ENCODE peak calls at places on chromosome 10, in five cellular contexts. P is H1, B is IMR-90, Z is neuronal stem cell, R is mesendoderm. H is an unnamed sample.

GRCh38 chr10:36489928-36490279 is 635.5 kb upstream of the ANKRD30A start:
- DNase-seq in P (no peak), B (peak), Z (no peak), R (peak), H (no peak)

GRCh38 chr10:103776878-103777591 is 78.3 kb downstream of the SH3PXD2A start:
- DNase-seq in P (no peak), B (peak), Z (no peak), R (no peak), H (no peak)

GRCh38 chr10:97128851-97129186 is 56.9 kb downstream of the SLIT1 start:
- DNase-seq in P (no peak), B (no peak), Z (no peak), R (no peak), H (no peak)

GRCh38 chr10:70311698-70312097 is 27.9 kb upstream of the NPFFR1 start:
- DNase-seq in P (no peak), B (no peak), Z (no peak), R (no peak), H (no peak)

GRCh38 chr10:97925308-97925938 is 75.8 kb downstream of the GOLGA7B start:
- DNase-seq in P (no peak), B (no peak), Z (no peak), R (no peak), H (no peak)

GRCh38 chr10:12186324-12186723 is 9.4 kb downstream of the NUDT5 start:
- DNase-seq in P (no peak), B (no peak), Z (no peak), R (no peak), H (no peak)

GRCh38 chr10:63703113-63703670 is 182.0 kb downstream of the REEP3 start:
- DNase-seq in P (no peak), B (peak), Z (no peak), R (peak), H (no peak)

GRCh38 chr10:7397049-7397448 is 13.8 kb downstream of the SFMBT2 start:
- DNase-seq in P (no peak), B (peak), Z (no peak), R (peak), H (no peak)

GRCh38 chr10:79176949-79177602 is 108.3 kb downstream of the ZMIZ1 start:
- DNase-seq in P (no peak), B (peak), Z (no peak), R (no peak), H (no peak)

GRCh38 chr10:10462116-10462515 is 555.6 kb upstream of the CELF2 start:
- DNase-seq in P (no peak), B (no peak), Z (no peak), R (peak), H (no peak)

GRCh38 chr10:4067552-4068254 is 282.7 kb upstream of the KLF6 start:
- DNase-seq in P (no peak), B (no peak), Z (no peak), R (no peak), H (no peak)

GRCh38 chr10:29811751-29812427 is 177.1 kb upstream of the SVIL start:
- DNase-seq in P (no peak), B (peak), Z (no peak), R (no peak), H (no peak)

GRCh38 chr10:29618341-29619171 is 16.2 kb downstream of the SVIL start:
- DNase-seq in P (no peak), B (peak), Z (no peak), R (peak), H (peak)

GRCh38 chr10:96230527-96230926 is 40.8 kb downstream of the BLNK start:
- DNase-seq in P (no peak), B (no peak), Z (no peak), R (no peak), H (no peak)

GRCh38 chr10:42939237-42939636 is 137.6 kb upstream of the RET start:
- DNase-seq in P (no peak), B (no peak), Z (no peak), R (no peak), H (no peak)

GRCh38 chr10:24665001-24665400 is 58.7 kb downstream of the ARHGAP21 start:
- DNase-seq in P (no peak), B (no peak), Z (no peak), R (no peak), H (no peak)

GRCh38 chr10:80356563-80356999 is at the start of the genes DYDC1 and DYDC2:
- DNase-seq in P (peak), B (no peak), Z (peak), R (peak), H (peak)

GRCh38 chr10:100516847-100517246 is 2.8 kb downstream of the SEC31B start:
- DNase-seq in P (no peak), B (no peak), Z (no peak), R (peak), H (peak)

GRCh38 chr10:131312261-131312801 is 810 bp upstream of the TCERG1L start:
- DNase-seq in P (peak), B (no peak), Z (peak), R (peak), H (no peak)

GRCh38 chr10:2885956-2886296 is 181.4 kb upstream of the PFKP start:
- DNase-seq in P (no peak), B (no peak), Z (no peak), R (no peak), H (no peak)

GRCh38 chr10:122239578-122240257 is 31.4 kb upstream of the BTBD16 start:
- DNase-seq in P (no peak), B (peak), Z (no peak), R (peak), H (no peak)

GRCh38 chr10:107653832-107654287 is 489.4 kb upstream of the SORCS1 start:
- DNase-seq in P (no peak), B (peak), Z (no peak), R (no peak), H (no peak)

GRCh38 chr10:24618401-24618800 is 105.3 kb downstream of the ARHGAP21 start:
- DNase-seq in P (no peak), B (no peak), Z (no peak), R (peak), H (peak)

GRCh38 chr10:132722391-132722790 is 63.6 kb downstream of the NKX6-2 start:
- DNase-seq in P (no peak), B (no peak), Z (no peak), R (no peak), H (no peak)

GRCh38 chr10:18214692-18215563 is 74.7 kb downstream of the CACNB2 start:
- DNase-seq in P (no peak), B (peak), Z (peak), R (peak), H (peak)

GRCh38 chr10:99595236-99595635 is 25.0 kb downstream of the SLC25A28 start:
- DNase-seq in P (no peak), B (no peak), Z (no peak), R (no peak), H (no peak)

GRCh38 chr10:80486151-80486692 is 32.1 kb downstream of the TSPAN14 start:
- DNase-seq in P (no peak), B (no peak), Z (no peak), R (no peak), H (peak)

GRCh38 chr10:119516381-119517234 is 25.9 kb downstream of the RGS10 start:
- DNase-seq in P (no peak), B (no peak), Z (no peak), R (peak), H (peak)

GRCh38 chr10:125768217-125768616 is 7.4 kb downstream of the MMP21 start:
- DNase-seq in P (no peak), B (peak), Z (no peak), R (peak), H (no peak)

GRCh38 chr10:44939691-44940401 is 19.8 kb upstream of the RASSF4 start:
- DNase-seq in P (no peak), B (peak), Z (no peak), R (no peak), H (no peak)
- H3K4me2 ChIP-seq in P (no peak), B (no peak), Z (no peak), R (no peak), H (no peak)

DNA sequence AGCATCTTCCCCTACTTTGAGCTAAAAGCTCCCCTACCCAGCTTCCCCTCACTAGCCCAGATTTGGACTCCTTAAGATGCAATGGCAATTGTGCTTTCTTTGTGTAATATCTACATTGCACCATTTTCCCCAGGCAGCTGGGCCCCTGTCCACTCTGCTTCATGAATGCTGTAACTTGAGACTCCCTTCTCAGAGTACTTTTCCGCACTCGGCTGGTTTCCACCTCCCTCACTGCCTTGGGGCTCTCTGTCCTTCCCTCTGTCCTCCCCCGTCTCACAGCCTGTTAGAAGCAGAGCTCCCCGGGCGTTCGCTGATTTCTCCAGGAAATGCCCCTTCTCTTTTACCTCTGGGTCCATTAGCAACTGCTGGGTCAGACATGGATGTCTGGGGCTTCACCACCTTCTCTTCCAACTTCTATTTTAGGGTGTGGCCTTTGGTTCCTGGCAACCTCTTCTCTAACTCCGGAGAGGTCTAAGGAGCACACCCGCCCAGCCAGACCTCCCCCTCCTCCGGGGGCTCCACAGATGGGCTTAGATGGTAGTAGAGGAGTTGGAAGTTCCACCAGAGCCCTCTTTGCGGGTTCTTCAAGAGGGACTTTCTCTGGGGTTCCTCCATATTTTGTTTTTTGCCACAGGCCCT is 2.9 kb upstream of the TMEM72 start:
- DNase-seq in P (no peak), B (peak), Z (no peak), R (peak), H (no peak)
- H3K18ac ChIP-seq in P (peak), B (no peak), Z (peak), R (no peak), H (peak)

GRCh38 chr10:114388275-114388674 is 16.0 kb downstream of the AFAP1L2 start:
- DNase-seq in P (no peak), B (no peak), Z (no peak), R (no peak), H (no peak)
- H3K4me2 ChIP-seq in P (no peak), B (no peak), Z (no peak), R (no peak), H (no peak)

DNA sequence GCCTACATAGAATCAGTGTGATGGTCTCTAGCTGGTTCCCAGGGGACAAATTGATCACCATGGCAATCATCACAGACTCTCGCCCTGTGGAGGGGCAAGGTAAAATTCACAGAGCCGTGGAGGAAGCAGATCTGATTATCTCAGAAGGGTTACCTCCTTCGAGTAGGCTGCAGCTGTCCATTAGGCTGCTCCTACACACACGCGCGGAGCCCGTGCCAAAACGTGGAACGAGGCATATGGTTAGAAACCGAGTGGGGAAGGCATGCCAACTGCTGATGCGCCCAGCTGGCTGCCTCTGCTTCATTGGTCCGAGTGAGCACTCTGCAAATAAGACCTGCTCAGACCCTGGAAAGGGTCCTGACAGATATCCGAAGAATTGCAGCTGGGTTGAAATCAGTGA is 52.7 kb upstream of the PTER start:
- DNase-seq in P (no peak), B (no peak), Z (no peak), R (no peak), H (no peak)
- H3K18ac ChIP-seq in P (no peak), B (no peak), Z (no peak), R (no peak), H (no peak)

DNA sequence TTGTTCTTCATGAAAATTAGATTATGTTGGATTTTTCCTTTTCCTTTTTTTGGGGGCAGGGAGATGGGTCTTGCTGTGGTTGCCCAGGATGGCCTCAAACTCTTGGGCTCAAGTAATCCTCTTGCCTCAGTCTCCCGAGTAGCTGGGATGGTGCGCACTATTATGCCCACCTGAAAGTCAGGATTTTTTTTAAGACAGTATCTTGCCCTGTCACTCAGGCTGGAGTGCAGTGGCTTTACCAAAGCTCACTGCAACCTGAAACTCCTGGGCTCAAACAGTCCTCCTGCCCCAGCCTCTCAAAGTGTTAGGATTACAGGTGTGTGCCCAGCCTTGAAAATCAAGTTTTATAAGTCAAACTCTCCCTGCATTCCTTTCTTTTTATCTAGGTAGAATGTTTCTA is 1.7 kb upstream of the TET1 start:
- DNase-seq in P (no peak), B (no peak), Z (no peak), R (no peak), H (no peak)
- H3K4me2 ChIP-seq in P (no peak), B (no peak), Z (no peak), R (no peak), H (no peak)

DNA sequence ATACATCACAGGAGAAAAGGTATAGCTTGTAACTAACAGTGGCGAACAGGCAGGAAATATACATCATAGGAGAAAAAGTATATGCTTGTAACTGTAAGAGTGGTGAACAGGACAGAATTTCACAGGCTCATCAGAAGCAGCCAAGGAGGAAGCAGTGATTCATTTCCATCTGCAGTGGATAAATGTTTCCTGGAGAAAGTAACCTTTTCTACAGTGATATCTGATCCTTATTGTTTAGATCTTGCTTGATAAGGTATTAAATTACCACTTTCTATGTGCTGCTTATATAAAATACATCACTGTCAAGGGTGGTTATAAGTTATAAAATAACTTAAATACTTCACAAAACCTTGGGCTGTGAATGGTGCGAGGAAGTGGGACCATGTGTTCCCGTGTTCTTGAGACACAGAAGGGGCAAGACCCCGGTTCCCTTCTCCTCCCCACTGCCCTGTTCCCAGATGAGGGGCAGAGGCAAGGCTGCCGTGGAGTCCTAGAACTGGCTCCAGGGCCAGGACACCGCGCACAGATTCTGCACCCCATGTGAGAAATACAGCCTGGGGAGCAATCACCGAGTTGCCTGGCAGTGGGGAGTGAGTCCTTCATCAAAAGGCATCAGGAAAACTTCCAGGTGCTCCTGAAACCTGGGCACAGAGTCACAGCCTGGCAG is 135.2 kb downstream of the DIP2C start:
- DNase-seq in P (no peak), B (peak), Z (no peak), R (no peak), H (no peak)
- H3K18ac ChIP-seq in P (no peak), B (no peak), Z (no peak), R (no peak), H (no peak)

DNA sequence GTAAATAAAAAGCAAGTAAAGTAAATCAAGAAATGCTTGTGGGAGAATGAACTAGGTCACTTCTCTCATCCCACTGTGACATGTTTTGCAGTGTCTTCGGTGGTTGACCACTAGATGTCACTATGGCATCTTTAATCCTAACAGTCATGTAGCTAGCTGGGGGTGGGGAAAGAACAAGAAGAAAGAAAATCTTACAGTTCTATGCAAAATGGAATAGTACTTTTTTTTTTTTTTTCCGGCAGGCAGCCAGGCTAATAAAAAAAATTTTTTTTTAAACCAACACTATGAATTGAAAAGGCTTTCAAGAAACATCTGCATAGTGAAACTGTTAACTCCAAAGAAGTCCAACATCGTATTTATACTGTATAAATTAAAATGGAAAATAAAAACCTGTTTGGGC is 38.3 kb downstream of the CDK1 start:
- DNase-seq in P (no peak), B (peak), Z (peak), R (peak), H (peak)
- H3K4me2 ChIP-seq in P (no peak), B (no peak), Z (no peak), R (no peak), H (no peak)

DNA sequence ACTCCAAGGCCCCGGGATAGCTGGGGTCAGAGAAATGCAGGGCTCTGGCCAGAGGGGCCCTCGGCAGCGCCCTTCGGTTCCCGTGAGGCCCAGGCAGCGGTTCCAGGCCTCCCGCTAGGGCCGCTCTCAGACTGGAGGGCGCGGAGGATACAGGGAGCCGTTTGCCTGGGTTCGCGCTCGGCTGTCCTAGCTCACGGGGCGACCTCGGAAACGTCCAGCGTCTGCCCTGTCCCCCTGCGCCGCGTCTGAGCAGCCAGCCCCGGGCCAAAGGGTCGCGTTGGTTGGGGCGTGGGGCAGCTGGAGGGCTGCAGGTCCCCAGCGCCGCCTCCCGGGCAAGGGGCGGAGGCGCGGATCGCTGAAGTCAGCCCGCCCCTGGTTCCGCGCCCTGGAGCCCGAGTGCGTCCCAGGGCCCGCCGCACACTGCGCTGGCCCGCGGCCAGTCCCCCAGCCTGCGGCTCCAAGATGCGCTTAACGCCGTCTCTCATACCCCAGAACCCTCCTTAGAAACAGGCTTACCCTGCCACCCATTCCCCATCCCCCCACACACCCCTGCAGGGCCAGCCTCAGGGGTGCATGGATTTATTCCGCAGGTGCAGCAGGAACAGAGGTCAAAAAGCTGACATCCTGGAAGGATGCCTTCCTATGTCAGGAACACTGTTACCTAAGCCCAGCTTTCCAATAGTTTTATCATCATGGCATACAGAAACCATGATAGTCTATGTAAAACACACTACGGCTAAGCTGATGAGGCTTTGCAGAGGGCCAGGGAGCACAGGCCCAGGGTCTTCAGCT is 22.1 kb upstream of the OPN4 start:
- DNase-seq in P (peak), B (no peak), Z (peak), R (peak), H (no peak)
- H3K18ac ChIP-seq in P (no peak), B (no peak), Z (peak), R (peak), H (no peak)

GRCh38 chr10:19310121-19310520 is 261.5 kb downstream of the MALRD1 start:
- DNase-seq in P (no peak), B (peak), Z (no peak), R (no peak), H (no peak)
- H3K4me2 ChIP-seq in P (no peak), B (peak), Z (no peak), R (no peak), H (no peak)

H was measured in trophoblast cell.